ENCODE peak calls at places on chromosomes 7 and 10, in eight cellular contexts. One of them, this sample, is unnamed.

GRCh38 chr10:103612462-103613365 is 119.2 kb downstream of the NEURL1 start:
- DNase-seq in bronchial epithelial cell: peak; percentile 23
- DNase-seq in left ventricle myocardium superior: no peak
- DNase-seq in T-helper 2 cell: no peak
- DNase-seq in stimulated activated CD4-positive, alpha-beta T cell treated with anti-CD3 and anti-CD28 coated beads, Interleukin-2, amount 100 ng/mL, for 48 hours: no peak
- DNase-seq in NCI-H1694: no peak
- DNase-seq in prostate gland: no peak
- DNase-seq in NCI-H69: no peak
- DNase-seq in this sample: no peak

GRCh38 chr10:98667081-98667480 is 220.3 kb upstream of the HPS1 start:
- DNase-seq in prostate gland: no peak
- DNase-seq in left ventricle myocardium superior: no peak
- DNase-seq in stimulated activated CD4-positive, alpha-beta T cell treated with anti-CD3 and anti-CD28 coated beads, Interleukin-2, amount 100 ng/mL, for 48 hours: no peak
- DNase-seq in NCI-H69: no peak
- DNase-seq in NCI-H1694: no peak
- DNase-seq in T-helper 2 cell: no peak
- DNase-seq in bronchial epithelial cell: no peak
- DNase-seq in this sample: no peak

GRCh38 chr10:129523031-129523722 is 56.1 kb downstream of the MGMT start:
- DNase-seq in prostate gland: no peak
- DNase-seq in NCI-H69: no peak
- DNase-seq in T-helper 2 cell: no peak
- DNase-seq in bronchial epithelial cell: no peak
- DNase-seq in left ventricle myocardium superior: no peak
- DNase-seq in stimulated activated CD4-positive, alpha-beta T cell treated with anti-CD3 and anti-CD28 coated beads, Interleukin-2, amount 100 ng/mL, for 48 hours: no peak
- DNase-seq in NCI-H1694: no peak
- DNase-seq in this sample: no peak

GRCh38 chr7:40760997-40761396 is 626.2 kb downstream of the SUGCT start:
- DNase-seq in left ventricle myocardium superior: no peak
- DNase-seq in stimulated activated CD4-positive, alpha-beta T cell treated with anti-CD3 and anti-CD28 coated beads, Interleukin-2, amount 100 ng/mL, for 48 hours: no peak
- DNase-seq in NCI-H69: no peak
- DNase-seq in T-helper 2 cell: no peak
- DNase-seq in NCI-H1694: no peak
- DNase-seq in bronchial epithelial cell: no peak
- DNase-seq in prostate gland: no peak
- DNase-seq in this sample: no peak

GRCh38 chr10:113335603-113336002 is 217.2 kb upstream of the HABP2 start:
- DNase-seq in NCI-H69: no peak
- DNase-seq in stimulated activated CD4-positive, alpha-beta T cell treated with anti-CD3 and anti-CD28 coated beads, Interleukin-2, amount 100 ng/mL, for 48 hours: no peak
- DNase-seq in prostate gland: no peak
- DNase-seq in left ventricle myocardium superior: no peak
- DNase-seq in T-helper 2 cell: no peak
- DNase-seq in NCI-H1694: no peak
- DNase-seq in bronchial epithelial cell: no peak
- DNase-seq in this sample: no peak

GRCh38 chr7:20350518-20350951 is 19.8 kb downstream of the ITGB8 start:
- DNase-seq in NCI-H69: peak; percentile 15
- DNase-seq in T-helper 2 cell: no peak
- DNase-seq in bronchial epithelial cell: no peak
- DNase-seq in left ventricle myocardium superior: no peak
- DNase-seq in NCI-H1694: no peak
- DNase-seq in prostate gland: peak; percentile 24
- DNase-seq in stimulated activated CD4-positive, alpha-beta T cell treated with anti-CD3 and anti-CD28 coated beads, Interleukin-2, amount 100 ng/mL, for 48 hours: no peak
- DNase-seq in this sample: no peak

GRCh38 chr7:43921423-43921822 is 4.8 kb upstream of the UBE2D4 start:
- DNase-seq in NCI-H69: no peak
- DNase-seq in prostate gland: no peak
- DNase-seq in T-helper 2 cell: no peak
- DNase-seq in NCI-H1694: no peak
- DNase-seq in left ventricle myocardium superior: no peak
- DNase-seq in stimulated activated CD4-positive, alpha-beta T cell treated with anti-CD3 and anti-CD28 coated beads, Interleukin-2, amount 100 ng/mL, for 48 hours: no peak
- DNase-seq in bronchial epithelial cell: no peak
- DNase-seq in this sample: peak; percentile 42

GRCh38 chr10:15072358-15072757 is 16.2 kb downstream of the ACBD7 start:
- DNase-seq in prostate gland: no peak
- DNase-seq in NCI-H69: no peak
- DNase-seq in bronchial epithelial cell: no peak
- DNase-seq in T-helper 2 cell: no peak
- DNase-seq in stimulated activated CD4-positive, alpha-beta T cell treated with anti-CD3 and anti-CD28 coated beads, Interleukin-2, amount 100 ng/mL, for 48 hours: no peak
- DNase-seq in NCI-H1694: no peak
- DNase-seq in left ventricle myocardium superior: no peak
- DNase-seq in this sample: no peak

GRCh38 chr7:2224934-2225333 is 7.8 kb downstream of the MAD1L1 start:
- DNase-seq in T-helper 2 cell: no peak
- DNase-seq in prostate gland: no peak
- DNase-seq in bronchial epithelial cell: peak; percentile 66
- DNase-seq in left ventricle myocardium superior: no peak
- DNase-seq in stimulated activated CD4-positive, alpha-beta T cell treated with anti-CD3 and anti-CD28 coated beads, Interleukin-2, amount 100 ng/mL, for 48 hours: no peak
- DNase-seq in NCI-H1694: no peak
- DNase-seq in NCI-H69: no peak
- DNase-seq in this sample: no peak

GRCh38 chr10:96988421-96988820 is 156.3 kb downstream of the LCOR start:
- DNase-seq in NCI-H69: no peak
- DNase-seq in prostate gland: no peak
- DNase-seq in NCI-H1694: no peak
- DNase-seq in bronchial epithelial cell: no peak
- DNase-seq in stimulated activated CD4-positive, alpha-beta T cell treated with anti-CD3 and anti-CD28 coated beads, Interleukin-2, amount 100 ng/mL, for 48 hours: no peak
- DNase-seq in left ventricle myocardium superior: no peak
- DNase-seq in T-helper 2 cell: no peak
- DNase-seq in this sample: no peak

GRCh38 chr7:155922507-155922841 is 110.2 kb upstream of the SHH start:
- DNase-seq in bronchial epithelial cell: peak; percentile 29
- DNase-seq in NCI-H1694: no peak
- DNase-seq in prostate gland: no peak
- DNase-seq in NCI-H69: no peak
- DNase-seq in left ventricle myocardium superior: no peak
- DNase-seq in stimulated activated CD4-positive, alpha-beta T cell treated with anti-CD3 and anti-CD28 coated beads, Interleukin-2, amount 100 ng/mL, for 48 hours: no peak
- DNase-seq in T-helper 2 cell: no peak
- DNase-seq in this sample: no peak

GRCh38 chr7:158744070-158744469 is 39.5 kb upstream of the NCAPG2 start:
- DNase-seq in NCI-H1694: no peak
- DNase-seq in NCI-H69: no peak
- DNase-seq in T-helper 2 cell: no peak
- DNase-seq in bronchial epithelial cell: no peak
- DNase-seq in stimulated activated CD4-positive, alpha-beta T cell treated with anti-CD3 and anti-CD28 coated beads, Interleukin-2, amount 100 ng/mL, for 48 hours: no peak
- DNase-seq in left ventricle myocardium superior: no peak
- DNase-seq in prostate gland: no peak
- DNase-seq in this sample: no peak

GRCh38 chr7:13989138-13989943 is at the start of gene ETV1:
- DNase-seq in T-helper 2 cell: peak; percentile 4
- DNase-seq in NCI-H1694: peak; percentile 36
- DNase-seq in bronchial epithelial cell: peak; percentile 45
- DNase-seq in left ventricle myocardium superior: peak; percentile 71
- DNase-seq in prostate gland: peak; percentile 46
- DNase-seq in stimulated activated CD4-positive, alpha-beta T cell treated with anti-CD3 and anti-CD28 coated beads, Interleukin-2, amount 100 ng/mL, for 48 hours: no peak
- DNase-seq in NCI-H69: peak; percentile 94
- DNase-seq in this sample: peak; percentile 26